ENCODE peak calls at places on chromosomes 6 and 20, in four cellular contexts. One of them, this sample, is unnamed.

GRCh38 chr6:7389162-7389450 is 436 bp downstream of the CAGE1 start:
- DNase-seq in fibroblast of the aortic adventitia: peak
- DNase-seq in uterus: no peak
- DNase-seq in AG04449: no peak
- DNase-seq in this sample: no peak

GRCh38 chr20:33828912-33829560 is 17.9 kb downstream of the CHMP4B start:
- DNase-seq in fibroblast of the aortic adventitia: no peak
- DNase-seq in uterus: no peak
- DNase-seq in AG04449: no peak
- DNase-seq in this sample: no peak

GRCh38 chr6:158784505-158784904 is 34.7 kb downstream of the EZR start:
- DNase-seq in fibroblast of the aortic adventitia: no peak
- DNase-seq in uterus: no peak
- DNase-seq in AG04449: no peak
- DNase-seq in this sample: no peak

GRCh38 chr6:4049246-4049645 is 29.7 kb downstream of the FAM217A start:
- DNase-seq in fibroblast of the aortic adventitia: no peak
- DNase-seq in uterus: no peak
- DNase-seq in AG04449: no peak
- DNase-seq in this sample: no peak

GRCh38 chr6:31930962-31931361 is 3.4 kb downstream of the C2 start:
- DNase-seq in fibroblast of the aortic adventitia: no peak
- DNase-seq in uterus: no peak
- DNase-seq in AG04449: no peak
- DNase-seq in this sample: no peak

GRCh38 chr6:151241853-151242252 is 2.1 kb downstream of the AKAP12 start:
- DNase-seq in fibroblast of the aortic adventitia: peak
- DNase-seq in uterus: no peak
- DNase-seq in AG04449: no peak
- DNase-seq in this sample: no peak

GRCh38 chr20:20231528-20232298 is 136.2 kb upstream of the INSM1 start:
- DNase-seq in fibroblast of the aortic adventitia: no peak
- DNase-seq in uterus: no peak
- DNase-seq in AG04449: no peak
- DNase-seq in this sample: no peak

GRCh38 chr20:53643031-53643832 is 49.6 kb upstream of the ZNF217 start:
- DNase-seq in fibroblast of the aortic adventitia: peak
- DNase-seq in uterus: no peak
- DNase-seq in AG04449: no peak
- DNase-seq in this sample: no peak

GRCh38 chr20:25676164-25676809 is 20.4 kb downstream of the ZNF337 start:
- DNase-seq in fibroblast of the aortic adventitia: peak
- DNase-seq in uterus: no peak
- DNase-seq in AG04449: peak
- DNase-seq in this sample: no peak

GRCh38 chr6:137348777-137349176 is 129.6 kb upstream of the IFNGR1 start:
- DNase-seq in fibroblast of the aortic adventitia: no peak
- DNase-seq in uterus: no peak
- DNase-seq in AG04449: no peak
- DNase-seq in this sample: no peak

GRCh38 chr20:36848078-36848660 is 27.8 kb upstream of the TLDC2 start:
- DNase-seq in fibroblast of the aortic adventitia: peak
- DNase-seq in uterus: peak
- DNase-seq in AG04449: peak
- DNase-seq in this sample: peak

GRCh38 chr20:35303735-35304431 is 11.7 kb upstream of the FAM83C start:
- DNase-seq in fibroblast of the aortic adventitia: peak
- DNase-seq in uterus: peak
- DNase-seq in AG04449: no peak
- DNase-seq in this sample: peak

GRCh38 chr20:48298851-48299484 is 513.7 kb upstream of the SULF2 start:
- DNase-seq in fibroblast of the aortic adventitia: peak
- DNase-seq in uterus: peak
- DNase-seq in AG04449: peak
- DNase-seq in this sample: peak

GRCh38 chr6:124400600-124400999 is 561.6 kb upstream of the RNF217 start:
- DNase-seq in fibroblast of the aortic adventitia: no peak
- DNase-seq in uterus: no peak
- DNase-seq in AG04449: no peak
- DNase-seq in this sample: no peak

GRCh38 chr20:51027396-51027795 is 4.5 kb upstream of the KCNG1 start:
- DNase-seq in fibroblast of the aortic adventitia: no peak
- DNase-seq in uterus: no peak
- DNase-seq in AG04449: no peak
- DNase-seq in this sample: no peak

GRCh38 chr6:2110504-2110903 is 134.9 kb downstream of the GMDS start:
- DNase-seq in fibroblast of the aortic adventitia: peak
- DNase-seq in uterus: no peak
- DNase-seq in AG04449: no peak
- DNase-seq in this sample: no peak
- H3K4me3 ChIP-seq in fibroblast of the aortic adventitia: no peak
- H3K4me3 ChIP-seq in uterus: no peak
- H3K4me3 ChIP-seq in AG04449: no peak
- H3K4me3 ChIP-seq in this sample: no peak

DNA sequence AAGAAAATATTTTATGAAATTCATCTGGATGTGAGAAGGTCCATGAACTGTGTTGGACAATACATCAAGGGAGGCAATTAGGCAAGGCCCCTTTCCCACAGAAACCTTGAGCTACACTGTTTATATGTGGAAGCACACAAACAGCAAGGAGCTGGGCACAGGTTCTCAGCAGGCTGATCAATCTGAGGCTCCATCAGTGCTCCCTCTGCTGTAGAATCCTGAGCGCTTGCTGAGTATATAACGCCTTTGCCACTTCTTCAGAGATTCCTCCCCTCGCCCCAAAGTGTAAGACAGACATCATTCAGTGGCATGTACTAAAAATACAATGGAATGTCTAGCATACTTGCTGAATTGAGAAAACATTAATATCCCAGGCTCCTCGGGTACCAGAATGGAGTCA is 146.9 kb downstream of the PRKN start:
- DNase-seq in fibroblast of the aortic adventitia: no peak
- DNase-seq in uterus: no peak
- DNase-seq in AG04449: no peak
- DNase-seq in this sample: no peak
- TF ChIP-seq CTCF in fibroblast of the aortic adventitia: no peak
- TF ChIP-seq CTCF in uterus: no peak
- TF ChIP-seq CTCF in AG04449: no peak
- TF ChIP-seq CTCF in this sample: no peak

GRCh38 chr20:56517211-56517610 is 7.3 kb upstream of the FAM209A start:
- DNase-seq in fibroblast of the aortic adventitia: no peak
- DNase-seq in uterus: no peak
- DNase-seq in AG04449: no peak
- DNase-seq in this sample: no peak
- H3K4me3 ChIP-seq in fibroblast of the aortic adventitia: no peak
- H3K4me3 ChIP-seq in uterus: no peak
- H3K4me3 ChIP-seq in AG04449: no peak
- H3K4me3 ChIP-seq in this sample: no peak

GRCh38 chr6:136117081-136117480 is 133.0 kb downstream of the MTFR2 start:
- DNase-seq in fibroblast of the aortic adventitia: no peak
- DNase-seq in uterus: no peak
- DNase-seq in AG04449: no peak
- DNase-seq in this sample: no peak
- TF ChIP-seq CTCF in fibroblast of the aortic adventitia: no peak
- TF ChIP-seq CTCF in uterus: no peak
- TF ChIP-seq CTCF in AG04449: no peak
- TF ChIP-seq CTCF in this sample: no peak

GRCh38 chr6:108167449-108167903 is 1.7 kb downstream of the NR2E1 start:
- DNase-seq in fibroblast of the aortic adventitia: no peak
- DNase-seq in uterus: no peak
- DNase-seq in AG04449: no peak
- DNase-seq in this sample: no peak

GRCh38 chr6:108169801-108170606 is 4.2 kb downstream of the NR2E1 start:
- DNase-seq in fibroblast of the aortic adventitia: no peak
- DNase-seq in uterus: no peak
- DNase-seq in AG04449: no peak
- DNase-seq in this sample: no peak

GRCh38 chr6:108168980-108169800 is 3.4 kb downstream of the NR2E1 start:
- DNase-seq in fibroblast of the aortic adventitia: no peak
- DNase-seq in uterus: no peak
- DNase-seq in AG04449: no peak
- DNase-seq in this sample: no peak

GRCh38 chr6:108168026-108168463 is 2.2 kb downstream of the NR2E1 start:
- DNase-seq in fibroblast of the aortic adventitia: no peak
- DNase-seq in uterus: no peak
- DNase-seq in AG04449: no peak
- DNase-seq in this sample: no peak

GRCh38 chr6:108168501-108168979 is 2.7 kb downstream of the NR2E1 start:
- DNase-seq in fibroblast of the aortic adventitia: no peak
- DNase-seq in uterus: no peak
- DNase-seq in AG04449: no peak
- DNase-seq in this sample: peak
- H3K4me3 ChIP-seq in fibroblast of the aortic adventitia: no peak
- H3K4me3 ChIP-seq in uterus: no peak
- H3K4me3 ChIP-seq in AG04449: no peak
- H3K4me3 ChIP-seq in this sample: peak

GRCh38 chr20:2350606-2351005 is 30.1 kb upstream of the TGM6 start:
- DNase-seq in fibroblast of the aortic adventitia: no peak
- DNase-seq in uterus: no peak
- DNase-seq in AG04449: no peak
- DNase-seq in this sample: no peak
- TF ChIP-seq CTCF in fibroblast of the aortic adventitia: no peak
- TF ChIP-seq CTCF in uterus: no peak
- TF ChIP-seq CTCF in AG04449: no peak
- TF ChIP-seq CTCF in this sample: no peak

GRCh38 chr6:122323361-122323760 is 76.1 kb upstream of the HSF2 start:
- DNase-seq in fibroblast of the aortic adventitia: no peak
- DNase-seq in uterus: no peak
- DNase-seq in AG04449: no peak
- DNase-seq in this sample: no peak
- H3K4me3 ChIP-seq in fibroblast of the aortic adventitia: peak
- H3K4me3 ChIP-seq in uterus: no peak
- H3K4me3 ChIP-seq in AG04449: peak
- H3K4me3 ChIP-seq in this sample: no peak

This sample was measured in astrocyte of the cerebellum.